ENCODE peak calls at places on chromosomes 3 and 15, in ten cellular contexts. E is stomach; R is right lobe of liver; J is brain microvascular endothelial cell; G is suprapubic skin; V is tibial artery; H is left ventricle myocardium inferior; C is left lung; S is CD8-positive, alpha-beta memory T cell; O is MM.1S. U is an unnamed sample. For H3K27me3, the result is how much of the 10 kb centered on the place peaks cover.

GRCh38 chr3:70808881-70809280 is 496.4 kb upstream of the MDFIC2 start:
- DNase-seq in E (no peak), C (no peak), G (no peak), R (no peak), J (no peak), H (no peak), O (no peak), V (no peak), S (no peak), U (no peak)

GRCh38 chr3:126076140-126076539 is 7.8 kb downstream of the SLC41A3 start:
- DNase-seq in J (no peak), S (no peak), O (no peak), E (no peak), R (no peak), H (no peak), G (no peak), V (no peak), C (no peak), U (no peak)

GRCh38 chr15:51576911-51577500 is 45.6 kb downstream of the DMXL2 start:
- DNase-seq in V (no peak), R (no peak), S (no peak), J (no peak), H (no peak), C (no peak), E (no peak), G (no peak), O (no peak), U (peak)

GRCh38 chr15:55710286-55710685 is 32.7 kb downstream of the PRTG start:
- DNase-seq in R (no peak), C (no peak), E (no peak), V (no peak), S (no peak), O (no peak), J (no peak), H (no peak), G (no peak), U (no peak)

GRCh38 chr3:10170915-10171478 is 6.3 kb downstream of the IRAK2 start:
- DNase-seq in R (no peak), O (no peak), E (no peak), C (no peak), G (no peak), S (no peak), H (no peak), J (no peak), V (no peak), U (peak)

GRCh38 chr15:28098360-28098765 is 752 bp downstream of the OCA2 start:
- DNase-seq in R (no peak), H (no peak), O (no peak), S (no peak), V (no peak), J (no peak), G (no peak), C (no peak), E (no peak), U (no peak)

GRCh38 chr3:63920001-63920400 is 7.8 kb upstream of the SCAANT1 start:
- DNase-seq in C (no peak), R (no peak), H (no peak), V (no peak), G (no peak), S (no peak), J (no peak), E (no peak), O (no peak), U (no peak)

GRCh38 chr3:38153986-38154608 is 11.2 kb upstream of the OXSR1 start:
- DNase-seq in V (no peak), S (no peak), H (no peak), O (no peak), C (no peak), G (no peak), J (peak), E (no peak), R (no peak), U (no peak)

GRCh38 chr3:68819361-68819760 is 113.0 kb downstream of the TAFA4 start:
- DNase-seq in E (no peak), R (no peak), C (no peak), G (no peak), O (no peak), V (no peak), S (no peak), H (no peak), J (no peak), U (no peak)

GRCh38 chr3:3053974-3054373 is 56.2 kb downstream of the IL5RA start:
- DNase-seq in S (no peak), O (no peak), J (no peak), E (no peak), V (no peak), G (no peak), R (no peak), C (no peak), H (no peak), U (no peak)

GRCh38 chr3:65603631-65604030 is 435.1 kb downstream of the MAGI1 start:
- DNase-seq in G (no peak), C (no peak), E (no peak), R (no peak), S (no peak), O (no peak), H (no peak), V (no peak), J (no peak), U (no peak)

GRCh38 chr3:196931157-196931556 is 11.2 kb downstream of the NCBP2 start:
- DNase-seq in O (no peak), E (no peak), J (no peak), H (no peak), G (no peak), V (no peak), R (no peak), C (no peak), S (no peak), U (no peak)

GRCh38 chr3:183764854-183765731 is 60.3 kb downstream of the MAP6D1 start:
- DNase-seq in E (no peak), J (peak), G (no peak), H (no peak), O (no peak), S (no peak), V (no peak), C (no peak), R (no peak), U (peak)

GRCh38 chr3:139670196-139670595 is 7.6 kb downstream of the NMNAT3 start:
- DNase-seq in G (no peak), E (no peak), J (no peak), R (no peak), O (no peak), H (no peak), C (no peak), V (no peak), S (no peak), U (no peak)

GRCh38 chr3:148714521-148714920 is 16.8 kb downstream of the AGTR1 start:
- DNase-seq in V (no peak), H (no peak), S (no peak), R (no peak), J (no peak), O (no peak), G (no peak), E (no peak), C (no peak), U (no peak)

GRCh38 chr15:25056484-25057429 is 102.0 kb downstream of the SNRPN start:
- DNase-seq in C (no peak), E (peak), G (peak), H (no peak), S (peak), R (no peak), V (peak), O (no peak), J (no peak), U (no peak)

GRCh38 chr3:185253645-185254410 is at the start of gene EHHADH:
- DNase-seq in O (peak), S (peak), G (peak), R (peak), C (peak), V (peak), J (peak), H (peak), E (peak), U (peak)

GRCh38 chr3:116034071-116034470 is 410.8 kb downstream of the GAP43 start:
- DNase-seq in J (no peak), S (no peak), V (no peak), O (no peak), G (no peak), C (no peak), R (no peak), E (no peak), H (no peak), U (no peak)

GRCh38 chr15:94584833-94585244 is 353.5 kb downstream of the MCTP2 start:
- DNase-seq in C (peak), J (peak), G (no peak), H (no peak), E (no peak), R (peak), V (no peak), O (peak), S (peak), U (peak)

GRCh38 chr15:93121089-93121488 is 32.1 kb upstream of the RGMA start:
- DNase-seq in S (no peak), R (no peak), C (no peak), V (no peak), O (no peak), E (no peak), J (no peak), H (no peak), G (no peak), U (no peak)

DNA sequence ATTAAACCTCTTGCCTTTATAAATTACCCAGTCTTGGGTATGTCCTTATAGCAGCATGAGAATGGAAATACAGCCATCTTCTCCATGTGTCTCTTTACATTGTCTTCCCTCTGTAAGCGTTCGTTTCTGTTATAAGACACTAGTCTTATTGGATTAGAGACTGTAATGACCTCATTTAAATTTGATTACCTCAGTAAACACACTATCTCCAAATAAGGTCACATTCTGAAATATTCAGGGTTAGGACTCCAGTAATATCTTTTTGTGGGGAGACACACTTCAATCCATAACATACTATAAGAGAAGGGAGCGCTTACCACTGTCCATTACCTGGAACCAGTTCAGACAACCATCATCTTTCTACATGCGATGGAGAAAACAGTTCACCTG is 34.3 kb upstream of the CD47 start:
- DNase-seq in G (no peak), R (no peak), O (no peak), E (no peak), V (no peak), C (no peak), S (no peak), H (no peak), J (no peak), U (no peak)
- H3K4me3 ChIP-seq in G (no peak), R (no peak), O (peak), E (no peak), V (no peak), C (no peak), S (peak), H (no peak), J (no peak), U (no peak)

GRCh38 chr3:119120480-119120879 is 25.5 kb upstream of the TEX55 start:
- DNase-seq in G (no peak), E (no peak), O (no peak), S (no peak), C (no peak), R (no peak), V (no peak), H (no peak), J (no peak), U (no peak)
- H3K27ac ChIP-seq in G (no peak), E (no peak), O (no peak), S (no peak), C (no peak), R (no peak), V (no peak), H (no peak), J (no peak), U (no peak)

GRCh38 chr3:136856665-136857064 is 5.3 kb upstream of the NCK1 start:
- DNase-seq in O (no peak), J (no peak), E (no peak), H (no peak), C (no peak), V (no peak), G (no peak), R (no peak), S (no peak), U (no peak)

DNA sequence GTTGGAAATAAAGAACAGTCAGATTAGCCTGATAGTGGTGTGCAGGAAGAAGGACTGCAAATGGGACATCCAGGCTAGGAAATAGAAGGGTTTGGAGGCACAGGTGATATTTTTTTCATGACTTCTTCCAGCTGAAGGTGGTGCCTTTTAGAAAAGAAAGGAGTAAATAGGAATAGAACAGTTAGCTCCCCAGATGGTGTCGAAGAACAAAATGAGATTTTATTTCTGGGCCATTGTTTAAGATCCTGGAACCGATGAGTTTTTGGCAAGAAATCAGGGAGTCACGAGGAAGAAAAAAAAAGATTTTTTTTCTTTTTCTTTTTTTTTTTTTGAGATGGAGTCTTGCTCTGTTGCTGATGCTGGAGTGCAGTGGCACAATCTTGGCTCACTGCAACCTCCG is 9.8 kb upstream of the NCK1 start:
- DNase-seq in H (no peak), S (no peak), R (no peak), J (no peak), C (no peak), V (no peak), E (no peak), G (no peak), O (no peak), U (no peak)
- H3K27me3 ChIP-seq in H (under half), S (under half), R (under half), J (under half), C (under half), V (under half), E (under half), G (under half), O (under half), U (under half)

DNA sequence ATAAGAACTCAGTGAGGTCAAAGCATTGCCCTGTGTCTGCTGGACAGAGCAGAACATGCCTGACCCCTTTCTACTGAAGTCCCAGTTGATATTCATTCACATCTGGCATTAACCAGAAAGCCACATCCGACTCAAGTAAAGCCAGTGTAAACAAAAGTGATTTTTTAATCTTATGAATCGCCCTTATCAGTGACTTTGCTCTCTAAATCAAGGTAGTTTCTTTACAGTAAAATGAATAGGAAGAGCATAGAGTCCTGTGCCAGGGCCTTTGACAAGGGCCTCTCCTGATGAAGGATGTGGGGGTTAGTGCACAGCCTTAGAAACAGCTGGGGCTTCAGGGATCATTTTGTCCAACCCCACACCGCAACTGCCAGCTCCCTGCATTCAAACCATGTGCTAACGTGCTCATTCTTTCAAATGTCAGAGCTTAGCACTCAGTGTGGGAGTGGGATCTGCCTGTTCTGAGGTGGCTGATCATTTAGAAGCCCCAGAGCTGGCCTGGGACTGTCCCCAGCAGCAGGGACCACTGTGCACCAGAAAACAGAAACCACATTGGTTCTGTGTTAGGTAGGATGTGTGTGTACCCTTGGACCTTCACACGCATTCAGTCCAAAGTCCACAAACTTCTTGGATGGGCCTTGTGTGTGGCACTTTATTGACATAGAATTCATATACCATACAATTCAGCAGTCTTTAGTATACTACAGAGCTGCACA is 55.3 kb downstream of the CCR4 start:
- DNase-seq in E (no peak), C (no peak), O (no peak), V (no peak), H (no peak), S (no peak), G (no peak), J (no peak), R (no peak), U (peak)
- H3K4me3 ChIP-seq in E (no peak), C (no peak), O (no peak), V (no peak), H (no peak), S (no peak), G (no peak), J (no peak), R (no peak), U (no peak)

GRCh38 chr3:27380433-27381357 is 11.5 kb upstream of the NEK10 start:
- DNase-seq in G (no peak), H (no peak), R (no peak), O (no peak), C (no peak), J (no peak), E (no peak), S (no peak), V (no peak), U (no peak)
- H3K27ac ChIP-seq in G (no peak), H (no peak), R (no peak), O (no peak), C (no peak), J (no peak), E (no peak), S (no peak), V (no peak), U (no peak)

DNA sequence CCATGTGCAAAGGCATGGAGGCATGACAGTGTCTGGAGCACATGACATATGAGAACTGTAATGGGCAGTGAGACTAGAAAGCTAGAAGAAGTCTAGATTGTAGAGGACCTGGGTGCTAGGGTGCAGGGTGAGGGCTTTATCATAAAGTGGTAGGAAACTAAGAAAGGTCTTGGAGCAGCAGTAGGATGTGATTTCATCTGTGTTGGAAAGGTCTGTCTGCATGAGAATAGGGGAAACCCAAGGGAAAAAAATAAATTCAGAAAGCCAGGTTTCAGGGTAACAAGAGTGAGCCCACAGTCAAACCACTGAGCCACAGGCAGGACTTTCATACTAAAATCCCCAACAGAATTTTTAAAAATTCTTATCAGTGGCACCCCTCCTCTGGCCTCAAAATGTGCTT is 54.5 kb downstream of the CCDC33 start:
- DNase-seq in O (no peak), V (no peak), C (no peak), H (no peak), R (no peak), E (no peak), S (no peak), J (no peak), G (no peak), U (no peak)
- H3K27me3 ChIP-seq in O (half or more), V (under half), C (under half), H (half or more), R (under half), E (under half), S (under half), J (under half), G (under half), U (under half)

GRCh38 chr3:11671648-11672100 is 28.0 kb upstream of the VGLL4 start:
- DNase-seq in H (peak), R (no peak), C (no peak), O (no peak), G (no peak), V (no peak), E (no peak), J (no peak), S (no peak), U (peak)
- H3K4me3 ChIP-seq in H (no peak), R (no peak), C (no peak), O (no peak), G (no peak), V (no peak), E (no peak), J (no peak), S (no peak), U (no peak)

GRCh38 chr3:188527389-188527788 is 373.4 kb downstream of the LPP start:
- DNase-seq in O (no peak), E (no peak), V (no peak), C (no peak), J (no peak), R (no peak), G (no peak), S (no peak), H (no peak), U (no peak)

GRCh38 chr3:188528390-188528789 is 374.4 kb downstream of the LPP start:
- DNase-seq in C (no peak), R (no peak), J (no peak), O (no peak), V (no peak), E (no peak), H (no peak), G (no peak), S (no peak), U (no peak)

GRCh38 chr3:188524057-188524456 is 370.1 kb downstream of the LPP start:
- DNase-seq in O (no peak), J (no peak), V (no peak), S (no peak), G (no peak), H (no peak), E (no peak), C (no peak), R (no peak), U (no peak)

GRCh38 chr3:188523291-188523690 is 369.3 kb downstream of the LPP start:
- DNase-seq in G (no peak), V (no peak), R (no peak), H (no peak), O (no peak), C (no peak), E (no peak), S (no peak), J (no peak), U (no peak)

DNA sequence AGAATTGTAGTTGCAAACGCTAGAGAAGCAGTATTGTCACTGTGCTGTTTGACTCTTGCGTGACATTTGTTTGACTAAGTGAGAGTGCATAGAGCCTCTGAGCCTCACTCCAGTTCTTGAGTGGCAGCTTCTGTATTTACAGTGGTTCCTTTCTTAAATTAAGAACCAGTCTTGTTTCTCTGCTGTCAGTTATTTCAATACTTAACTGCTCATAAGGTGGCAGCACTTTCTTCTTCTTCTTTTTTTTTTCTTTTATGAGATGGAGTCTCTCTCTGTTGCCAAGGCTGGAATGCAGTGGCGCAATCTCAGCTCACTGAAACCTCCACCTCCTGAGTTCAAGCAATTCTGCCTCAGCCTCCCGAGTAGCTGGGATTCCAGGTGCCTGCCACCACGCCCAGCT is 372.1 kb downstream of the LPP start:
- DNase-seq in J (no peak), E (no peak), H (no peak), V (peak), C (no peak), G (no peak), R (no peak), S (no peak), O (no peak), U (no peak)
- H3K27ac ChIP-seq in J (no peak), E (no peak), H (no peak), V (peak), C (no peak), G (no peak), R (no peak), S (no peak), O (no peak), U (no peak)

GRCh38 chr15:89381888-89382287 is 47.3 kb upstream of the POLG start:
- DNase-seq in R (no peak), H (no peak), C (no peak), S (no peak), E (no peak), G (no peak), V (no peak), J (no peak), O (no peak), U (no peak)
- H3K27me3 ChIP-seq in R (under half), H (half or more), C (under half), S (under half), E (under half), G (half or more), V (half or more), J (half or more), O (half or more), U (under half)

U was measured in small intestine.